ENCODE peak calls at places on chromosomes 16 and 17, in ten cellular contexts. D, Y, B, E, P, J, Z, I, M and H are unnamed samples.

GRCh38 chr17:33888455-33888854 is 366.6 kb upstream of the CCL2 start:
- DNase-seq in Z (no peak), B (no peak), M (no peak), E (no peak), J (no peak), P (no peak), I (no peak), Y (no peak), D (no peak), H (no peak)

GRCh38 chr17:32564325-32564724 is 77.5 kb downstream of the CDK5R1 start:
- DNase-seq in Y (no peak), M (no peak), I (no peak), P (no peak), B (no peak), E (no peak), D (no peak), Z (no peak), J (no peak), H (no peak)

GRCh38 chr17:81049372-81049911 is 14.5 kb downstream of the BAIAP2 start:
- DNase-seq in E (no peak), P (no peak), I (no peak), J (no peak), B (no peak), D (no peak), Z (no peak), Y (no peak), M (no peak), H (no peak)

GRCh38 chr17:56026894-56027293 is 126.4 kb upstream of the ANKFN1 start:
- DNase-seq in J (no peak), M (no peak), P (no peak), Y (no peak), B (no peak), I (no peak), E (no peak), Z (peak), D (no peak), H (no peak)

GRCh38 chr17:42845918-42846593 is 1.7 kb downstream of the AOC2 start:
- DNase-seq in I (no peak), Z (no peak), M (no peak), E (no peak), J (no peak), D (peak), P (no peak), B (peak), Y (no peak), H (no peak)

GRCh38 chr17:17684901-17685774 is 3.9 kb downstream of the RAI1 start:
- DNase-seq in P (no peak), I (peak), E (peak), B (peak), Y (no peak), M (peak), D (no peak), Z (no peak), J (no peak), H (peak)

GRCh38 chr16:5504028-5504758 is 406.6 kb upstream of the EEF2KMT start:
- DNase-seq in J (no peak), D (no peak), I (peak), Y (no peak), B (no peak), P (no peak), M (no peak), E (no peak), Z (no peak), H (no peak)

GRCh38 chr16:69793521-69793920 is 31.4 kb downstream of the WWP2 start:
- DNase-seq in I (no peak), Z (no peak), Y (no peak), B (no peak), J (no peak), E (no peak), D (no peak), M (no peak), P (no peak), H (no peak)

GRCh38 chr16:85206472-85207356 is 94.4 kb upstream of the CIBAR2 start:
- DNase-seq in P (no peak), I (peak), Z (no peak), M (peak), E (peak), B (peak), D (peak), Y (peak), J (no peak), H (no peak)

GRCh38 chr17:66865151-66865550 is 30.2 kb downstream of the CACNG5 start:
- DNase-seq in M (peak), D (no peak), J (no peak), Y (no peak), B (no peak), P (no peak), E (no peak), Z (no peak), I (no peak), H (no peak)

GRCh38 chr16:1125471-1125870 is 27.4 kb upstream of the CACNA1H start:
- DNase-seq in Y (no peak), E (no peak), D (no peak), Z (no peak), M (peak), I (no peak), B (no peak), P (no peak), J (peak), H (no peak)

GRCh38 chr17:47220531-47220999 is 11.4 kb downstream of the MYL4 start:
- DNase-seq in J (no peak), I (no peak), D (no peak), E (no peak), M (no peak), B (no peak), P (no peak), Z (no peak), Y (no peak), H (no peak)

GRCh38 chr17:54771409-54771808 is 129.2 kb upstream of the TOM1L1 start:
- DNase-seq in Y (no peak), E (no peak), I (no peak), Z (no peak), J (no peak), P (no peak), M (no peak), B (no peak), D (no peak), H (no peak)

GRCh38 chr16:645852-646678 is 3.1 kb upstream of the WDR90 start:
- DNase-seq in E (no peak), J (no peak), B (peak), M (no peak), Z (peak), I (no peak), Y (no peak), D (no peak), P (no peak), H (no peak)

GRCh38 chr17:11204991-11205390 is 36.0 kb upstream of the SHISA6 start:
- DNase-seq in Y (no peak), P (no peak), D (no peak), Z (no peak), M (no peak), J (no peak), B (no peak), E (no peak), I (no peak), H (no peak)

GRCh38 chr17:53792997-53793396 is 29.7 kb upstream of the KIF2B start:
- DNase-seq in Y (no peak), B (no peak), J (no peak), M (no peak), D (peak), I (no peak), Z (no peak), P (no peak), E (no peak), H (no peak)

GRCh38 chr17:1298616-1299015 is 19.2 kb downstream of the TRARG1 start:
- DNase-seq in Z (no peak), M (no peak), P (no peak), D (no peak), E (no peak), J (no peak), B (no peak), I (no peak), Y (no peak), H (no peak)

GRCh38 chr16:74700206-74701040 is at the start of gene MLKL:
- DNase-seq in J (peak), Z (peak), I (peak), Y (peak), E (peak), M (peak), B (peak), D (peak), P (peak), H (peak)

GRCh38 chr17:73272906-73273218 is 11.2 kb upstream of the CPSF4L start:
- DNase-seq in J (no peak), Y (no peak), B (no peak), D (no peak), M (no peak), I (no peak), Z (peak), P (no peak), E (no peak), H (no peak)

GRCh38 chr17:52606098-52606497 is 447.6 kb upstream of the CA10 start:
- DNase-seq in E (no peak), I (no peak), J (no peak), M (no peak), P (no peak), B (no peak), Z (no peak), Y (no peak), D (no peak), H (no peak)

GRCh38 chr16:4409081-4409932 is 7.1 kb downstream of the CORO7 start:
- DNase-seq in Y (no peak), B (peak), D (peak), J (no peak), E (no peak), P (peak), I (no peak), M (no peak), Z (no peak), H (no peak)

GRCh38 chr16:64253525-64253924 is 868.3 kb downstream of the CDH11 start:
- DNase-seq in M (no peak), Z (no peak), J (no peak), B (no peak), Y (no peak), D (no peak), I (no peak), E (no peak), P (no peak), H (no peak)

GRCh38 chr16:81830845-81831600 is 51.9 kb downstream of the PLCG2 start:
- DNase-seq in M (no peak), Y (no peak), B (no peak), J (no peak), I (no peak), Z (no peak), P (no peak), E (no peak), D (no peak), H (no peak)

GRCh38 chr17:43907425-43907981 is at the start of gene MPP2:
- DNase-seq in E (peak), J (peak), Z (peak), Y (peak), D (peak), B (no peak), I (peak), P (peak), M (peak), H (peak)

GRCh38 chr17:63967953-63968352 is 4.8 kb downstream of the SCN4A start:
- DNase-seq in E (no peak), I (no peak), Y (no peak), B (no peak), Z (no peak), J (no peak), M (peak), D (no peak), P (no peak), H (no peak)

GRCh38 chr17:6096201-6097004 is 26.2 kb downstream of the WSCD1 start:
- DNase-seq in M (no peak), B (no peak), Y (no peak), P (no peak), I (no peak), Z (no peak), D (peak), J (no peak), E (no peak), H (no peak)

GRCh38 chr17:2058521-2059124 is 3.7 kb downstream of the HIC1 start:
- DNase-seq in P (peak), I (no peak), D (peak), B (peak), J (no peak), M (peak), Y (peak), Z (no peak), E (peak), H (no peak)

GRCh38 chr16:9124908-9125584 is 33.6 kb downstream of the HAPSTR1 start:
- DNase-seq in D (no peak), Y (no peak), P (no peak), I (no peak), Z (no peak), J (no peak), B (no peak), M (no peak), E (no peak), H (peak)

GRCh38 chr17:21186399-21187187 is 27.4 kb downstream of the TMEM11 start:
- DNase-seq in P (no peak), E (no peak), D (no peak), B (no peak), M (no peak), J (no peak), Y (no peak), I (no peak), Z (no peak), H (no peak)

GRCh38 chr17:63751806-63752205 is 10.2 kb upstream of the STRADA start:
- DNase-seq in P (no peak), E (no peak), B (no peak), Y (no peak), I (no peak), M (no peak), Z (no peak), J (no peak), D (no peak), H (no peak)

GRCh38 chr17:67519801-67520251 is 142.7 kb downstream of the PITPNC1 start:
- DNase-seq in E (no peak), Y (no peak), D (no peak), B (no peak), I (no peak), P (no peak), M (no peak), Z (no peak), J (no peak), H (no peak)

GRCh38 chr17:5772720-5773119 is 188.4 kb upstream of the NLRP1 start:
- DNase-seq in Y (no peak), J (no peak), B (no peak), Z (no peak), M (peak), I (no peak), E (no peak), D (no peak), P (no peak), H (peak)

GRCh38 chr17:79631640-79632431 is 21.0 kb upstream of the RBFOX3 start:
- DNase-seq in M (no peak), I (no peak), Y (no peak), Z (no peak), E (peak), P (no peak), J (no peak), D (no peak), B (peak), H (peak)

GRCh38 chr16:30065943-30066881 is 652 bp downstream of the ALDOA start:
- DNase-seq in E (peak), Z (no peak), Y (no peak), M (peak), B (peak), J (no peak), P (no peak), I (no peak), D (no peak), H (no peak)

GRCh38 chr17:63578769-63579111 is 22.0 kb upstream of the TACO1 start:
- DNase-seq in Z (no peak), I (no peak), Y (no peak), J (no peak), E (no peak), B (no peak), M (no peak), D (no peak), P (no peak), H (no peak)

GRCh38 chr17:31678431-31678830 is 180.6 kb downstream of the COPRS start:
- DNase-seq in Z (no peak), D (no peak), B (peak), P (no peak), Y (peak), J (no peak), M (peak), E (no peak), I (no peak), H (no peak)

GRCh38 chr16:1184156-1184868 is 31.4 kb downstream of the CACNA1H start:
- DNase-seq in P (no peak), M (no peak), Z (peak), I (no peak), D (no peak), Y (no peak), J (no peak), B (no peak), E (peak), H (no peak)

GRCh38 chr16:30941600-30942420 is 7.1 kb upstream of the ORAI3 start:
- DNase-seq in D (peak), P (peak), B (peak), Y (peak), E (peak), M (peak), Z (peak), J (peak), I (peak), H (peak)

DNA sequence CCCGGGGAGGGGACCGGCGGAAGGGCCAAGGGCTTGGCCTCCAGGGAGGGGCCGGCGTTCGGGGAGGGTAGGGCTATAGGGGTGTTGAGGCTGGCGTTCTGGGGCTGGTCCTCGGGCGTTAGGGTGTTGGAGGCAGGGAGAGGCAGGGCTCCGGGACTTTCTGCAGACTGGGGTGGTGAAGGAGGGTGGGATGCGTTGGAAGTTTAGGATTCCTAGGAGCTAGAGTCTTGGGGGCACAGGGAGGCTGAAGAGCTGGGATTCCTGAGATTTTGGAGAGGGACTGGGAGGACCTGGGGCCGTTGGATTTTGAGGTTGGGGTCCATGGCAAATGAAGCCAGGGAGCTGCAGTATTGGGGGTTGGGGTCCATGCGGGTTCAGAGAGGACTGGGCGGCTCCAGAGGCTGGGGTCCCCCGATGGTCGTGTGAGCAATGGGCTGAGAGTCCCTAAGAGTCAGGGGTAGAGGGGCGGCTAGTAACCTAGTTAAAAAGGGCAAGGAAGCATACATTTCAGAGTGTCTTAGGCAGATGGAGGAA is 740 bp downstream of the NFATC2IP start:
- DNase-seq in Z (no peak), B (no peak), I (no peak), M (no peak), P (no peak), Y (no peak), D (peak), J (no peak), E (peak), H (no peak)
- TF ChIP-seq POLR2A in Z (no peak), B (no peak), I (no peak), M (no peak), P (no peak), Y (no peak), D (no peak), J (no peak), E (no peak), H (no peak)

GRCh38 chr17:41503202-41503601 is 2.2 kb downstream of the KRT13 start:
- DNase-seq in I (no peak), D (no peak), E (peak), B (no peak), Z (no peak), P (no peak), J (no peak), Y (no peak), M (no peak), H (no peak)

GRCh38 chr17:41496803-41497484 is 7.2 kb upstream of the KRT36 start:
- DNase-seq in B (peak), E (no peak), D (peak), I (peak), M (peak), Z (peak), P (peak), J (peak), Y (peak), H (no peak)

GRCh38 chr17:41498276-41498675 is 7.1 kb downstream of the KRT13 start:
- DNase-seq in I (no peak), B (no peak), P (no peak), D (no peak), Z (no peak), E (no peak), Y (no peak), M (no peak), J (no peak), H (no peak)

GRCh38 chr17:41499714-41500113 is 5.7 kb downstream of the KRT13 start:
- DNase-seq in I (no peak), B (no peak), Z (no peak), M (no peak), D (no peak), E (no peak), P (no peak), J (no peak), Y (no peak), H (no peak)

GRCh38 chr17:41500131-41500911 is 5.1 kb downstream of the KRT13 start:
- DNase-seq in J (peak), E (no peak), Z (no peak), P (peak), B (no peak), Y (no peak), D (no peak), I (no peak), M (peak), H (no peak)
- H3K4me3 ChIP-seq in J (peak), E (no peak), Z (no peak), P (no peak), B (no peak), Y (no peak), D (peak), I (no peak), M (no peak), H (no peak)

GRCh38 chr16:89478576-89479221 is 11.7 kb downstream of the ANKRD11 start:
- DNase-seq in I (no peak), Y (no peak), Z (peak), P (no peak), E (no peak), B (no peak), M (peak), J (no peak), D (no peak), H (no peak)
- TF ChIP-seq POLR2A in I (no peak), Y (no peak), Z (no peak), P (no peak), E (no peak), B (no peak), M (no peak), J (no peak), D (no peak), H (no peak)

GRCh38 chr16:88706288-88706964 is at the start of the genes CTU2 and RNF166:
- DNase-seq in Z (peak), P (peak), Y (peak), D (peak), I (peak), E (peak), J (peak), M (peak), B (peak), H (peak)

GRCh38 chr16:88705076-88705684 is 1.0 kb downstream of the RNF166 start:
- DNase-seq in B (no peak), E (no peak), P (no peak), I (no peak), D (peak), J (no peak), Y (no peak), Z (no peak), M (peak), H (no peak)

GRCh38 chr16:88710556-88710955 is 4.3 kb downstream of the CTU2 start:
- DNase-seq in Y (no peak), Z (no peak), D (no peak), E (no peak), I (no peak), B (no peak), M (no peak), P (no peak), J (no peak), H (no peak)

GRCh38 chr16:88705746-88706287 is 391 bp downstream of the RNF166 start:
- DNase-seq in E (no peak), D (peak), J (no peak), B (no peak), M (no peak), Y (no peak), P (no peak), I (no peak), Z (no peak), H (no peak)

DNA sequence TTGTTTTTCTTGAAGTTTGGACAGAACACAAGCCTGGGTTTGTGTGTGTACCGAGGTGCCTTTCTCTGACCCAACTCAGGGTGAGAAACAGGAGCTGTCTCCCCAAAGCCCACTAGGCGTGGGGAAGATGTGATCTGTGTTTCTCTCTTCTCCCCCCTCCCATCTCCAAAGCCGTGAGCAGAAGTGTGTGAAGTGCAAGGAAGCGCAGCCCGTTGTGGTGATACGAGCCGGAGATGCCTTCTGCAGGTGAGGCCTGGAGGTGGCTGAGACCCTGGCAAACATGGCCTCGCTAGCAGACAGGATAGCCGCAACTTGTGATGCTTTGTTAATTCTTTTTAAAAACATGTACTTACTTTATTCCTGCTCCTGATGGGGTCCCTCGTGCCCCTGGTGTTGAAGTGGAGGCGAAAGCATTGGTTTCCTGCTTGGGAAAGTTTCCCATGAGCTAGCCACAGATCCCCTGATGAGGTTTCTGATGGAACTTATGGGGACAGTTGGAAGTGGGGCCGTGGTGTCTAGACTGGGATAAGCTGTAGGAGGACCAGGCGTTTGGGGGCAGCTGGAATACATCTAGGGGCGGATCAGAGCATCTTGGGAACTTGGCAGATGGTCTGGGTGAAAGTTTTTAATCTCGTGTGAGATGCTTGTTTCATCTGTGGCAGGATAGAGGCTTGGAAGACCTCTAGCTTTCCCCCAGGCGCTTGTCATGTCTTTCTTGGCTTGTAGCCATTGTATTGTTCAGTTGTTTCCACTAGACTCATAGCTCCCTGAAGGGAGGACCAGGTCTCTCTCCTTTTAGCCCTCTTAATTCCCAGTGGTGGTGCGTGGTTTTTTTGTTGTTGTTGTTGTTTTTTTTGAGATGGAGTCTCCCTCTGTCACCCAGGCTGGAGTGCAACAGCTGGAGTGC is 915 bp downstream of the CTU2 start:
- DNase-seq in P (no peak), Z (no peak), E (no peak), Y (no peak), I (no peak), M (no peak), D (no peak), J (no peak), B (no peak), H (no peak)
- H3K4me3 ChIP-seq in P (peak), Z (peak), E (peak), Y (peak), I (peak), M (peak), D (peak), J (peak), B (no peak), H (peak)